ENCODE peak calls at places on chromosomes 11 and 22, in five cellular contexts. D is heart left ventricle, W is ovary, N is skeletal muscle cell, F is cardiac muscle cell. T is an unnamed sample.

GRCh38 chr22:17915676-17916075 is 108.7 kb downstream of the MICAL3 start:
- DNase-seq in W (no peak), D (no peak), F (no peak), N (no peak), T (no peak)

GRCh38 chr22:38257170-38257569 is 15.6 kb downstream of the TMEM184B start:
- DNase-seq in D (no peak), F (peak; percentile 79), W (no peak), N (no peak), T (no peak)

GRCh38 chr11:78898376-78898775 is 323.7 kb upstream of the NARS2 start:
- DNase-seq in W (no peak), F (no peak), D (no peak), N (no peak), T (no peak)

GRCh38 chr22:21972293-21972779 is 10.3 kb downstream of the TOP3B start:
- DNase-seq in F (peak; percentile 49), W (no peak), N (no peak), D (no peak), T (no peak)

GRCh38 chr11:65736810-65737209 is 16.2 kb upstream of the RNASEH2C start:
- DNase-seq in N (no peak), D (no peak), F (no peak), W (no peak), T (no peak)

GRCh38 chr11:126284829-126285228 is 1.9 kb downstream of the TIRAP start:
- DNase-seq in F (peak; percentile 94), W (peak; percentile 71), D (peak; percentile 71), N (peak; percentile 79), T (peak; percentile 82)

GRCh38 chr11:32052218-32052617 is 38.7 kb upstream of the RCN1 start:
- DNase-seq in W (peak; percentile 44), D (peak; percentile 39), N (no peak), F (peak; percentile 76), T (no peak)

GRCh38 chr11:114914231-114915005 is 236.1 kb downstream of the NXPE2 start:
- DNase-seq in N (no peak), F (no peak), W (no peak), D (no peak), T (no peak)

GRCh38 chr11:75389925-75390324 is 9.4 kb upstream of the RPS3 start:
- DNase-seq in N (no peak), W (no peak), D (no peak), F (no peak), T (no peak)

GRCh38 chr11:117862019-117862725 is 14.3 kb downstream of the FXYD6 start:
- DNase-seq in N (no peak), D (peak; percentile 34), W (peak; percentile 31), F (no peak), T (no peak)
- H3K4me3 ChIP-seq in N (no peak overlapping the region), D (no peak overlapping the region), W (no peak overlapping the region), F (no peak overlapping the region), T (no peak overlapping the region)

GRCh38 chr11:63492441-63492840 is 1.5 kb upstream of the PLAAT5 start:
- DNase-seq in W (no peak), F (no peak), D (no peak), N (no peak), T (no peak)

GRCh38 chr11:63493127-63493526 is 2.2 kb upstream of the PLAAT5 start:
- DNase-seq in W (no peak), N (no peak), D (no peak), F (no peak), T (no peak)

GRCh38 chr11:63490551-63491239 is at the start of gene PLAAT5:
- DNase-seq in F (peak; percentile 81), D (no peak), W (peak; percentile 81), N (no peak), T (no peak)

GRCh38 chr11:63491240-63491587 is 247 bp upstream of the PLAAT5 start:
- DNase-seq in F (no peak), D (no peak), W (no peak), N (no peak), T (no peak)

DNA sequence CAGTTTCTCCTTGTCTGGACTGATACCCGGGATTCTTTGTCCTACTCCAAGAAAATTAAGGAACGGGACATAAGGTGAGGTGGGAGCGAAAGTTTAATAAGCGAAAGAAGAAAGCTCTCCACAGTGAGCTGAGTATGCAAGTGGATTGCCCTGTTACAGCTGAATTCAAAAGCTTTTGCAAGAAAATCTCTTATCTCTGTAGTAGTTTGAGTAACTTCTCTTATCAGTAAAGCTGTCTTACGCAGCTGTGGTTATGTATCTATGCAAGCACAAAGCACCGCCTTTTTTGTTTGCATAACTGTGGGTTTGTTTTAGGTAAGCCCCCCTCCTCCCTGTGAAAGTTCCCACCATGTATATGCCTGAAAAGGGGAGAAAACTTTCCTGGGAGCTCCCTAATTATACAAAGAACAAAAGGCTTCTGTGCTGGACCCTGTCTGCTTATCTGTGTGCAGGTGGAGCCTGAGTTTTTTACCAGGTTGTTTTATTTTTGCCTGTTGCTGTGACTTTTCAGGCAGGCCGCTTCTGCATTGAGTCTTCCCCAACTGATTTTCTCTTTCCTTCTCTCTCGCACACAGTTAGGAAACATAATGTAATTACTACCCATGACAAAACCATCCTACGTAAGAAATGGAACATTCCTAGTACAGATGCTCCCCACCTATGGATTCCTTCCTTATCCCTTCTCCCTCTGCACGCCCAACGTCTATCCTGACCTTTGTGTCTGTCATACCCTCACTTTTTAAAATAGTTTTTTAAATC is 826 bp upstream of the PLAAT5 start:
- DNase-seq in D (no peak), F (peak; percentile 96), N (no peak), W (no peak), T (no peak)
- H3K4me3 ChIP-seq in D (peak overlapping the region; percentile 42), F (peak overlapping the region; percentile 28), N (no peak overlapping the region), W (peak overlapping the region; percentile 42), T (no peak overlapping the region)

DNA sequence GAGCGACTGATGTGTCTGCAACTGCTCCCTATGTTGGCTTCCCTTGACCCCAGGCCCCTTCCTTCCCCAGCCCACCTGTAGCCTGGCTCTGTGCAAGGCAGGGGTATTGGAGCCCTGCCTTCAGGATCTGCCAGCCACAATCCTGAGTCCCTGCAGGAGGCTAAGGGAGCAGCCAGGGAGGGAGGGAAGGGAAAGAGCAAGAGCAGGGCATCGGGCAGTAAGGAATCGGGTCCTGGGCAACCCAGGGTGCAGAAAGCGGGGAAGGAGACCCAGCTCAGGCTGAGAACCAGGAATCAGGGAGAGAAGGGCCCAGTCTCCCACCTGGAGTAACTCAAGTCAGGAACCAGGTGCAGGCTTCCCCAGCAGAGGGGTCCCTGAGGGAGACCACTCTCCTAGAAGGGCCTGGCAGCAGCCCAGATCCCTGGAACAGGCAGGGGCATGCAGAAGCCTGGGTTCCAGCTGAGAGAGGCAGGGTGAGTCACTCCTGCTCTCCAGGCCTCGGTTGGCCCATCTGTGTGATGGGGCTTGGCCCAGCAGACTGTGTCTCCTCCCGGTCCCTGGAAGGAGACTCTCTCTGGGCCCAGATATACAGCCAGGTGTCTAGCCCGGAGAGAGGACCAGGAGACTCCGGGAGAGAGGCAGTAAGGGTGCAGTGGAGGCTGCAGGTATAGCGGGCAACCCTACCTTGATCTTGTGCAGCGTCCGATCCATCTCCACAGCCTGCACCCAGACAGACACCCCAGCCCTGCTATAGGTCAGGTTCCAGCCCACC is 13.4 kb downstream of the STARD10 start:
- DNase-seq in W (no peak), N (no peak), D (no peak), F (no peak), T (no peak)
- H3K4me3 ChIP-seq in W (peak overlapping the region; percentile 94), N (peak overlapping the region; percentile 50), D (peak overlapping the region; percentile 49), F (peak overlapping the region; percentile 75), T (no peak overlapping the region)

GRCh38 chr11:69704508-69705245 is 855 bp upstream of the FGF19 start:
- DNase-seq in N (no peak), D (no peak), W (no peak), F (peak; percentile 28), T (no peak)
- H3K4me3 ChIP-seq in N (no peak overlapping the region), D (peak overlapping the region; percentile 6), W (no peak overlapping the region), F (peak overlapping the region; percentile 15), T (no peak overlapping the region)

GRCh38 chr22:41913842-41914534 is 886 bp downstream of the SHISA8 start:
- DNase-seq in W (no peak), N (no peak), F (no peak), D (no peak), T (no peak)

GRCh38 chr22:41915783-41916493 is 1.1 kb upstream of the SHISA8 start:
- DNase-seq in D (no peak), N (no peak), W (no peak), F (no peak), T (no peak)

GRCh38 chr22:41914611-41915034 is 251 bp downstream of the SHISA8 start:
- DNase-seq in W (no peak), F (no peak), D (no peak), N (no peak), T (no peak)

GRCh38 chr22:41916745-41917358 is 2.0 kb upstream of the SHISA8 start:
- DNase-seq in D (no peak), N (no peak), F (no peak), W (no peak), T (no peak)

DNA sequence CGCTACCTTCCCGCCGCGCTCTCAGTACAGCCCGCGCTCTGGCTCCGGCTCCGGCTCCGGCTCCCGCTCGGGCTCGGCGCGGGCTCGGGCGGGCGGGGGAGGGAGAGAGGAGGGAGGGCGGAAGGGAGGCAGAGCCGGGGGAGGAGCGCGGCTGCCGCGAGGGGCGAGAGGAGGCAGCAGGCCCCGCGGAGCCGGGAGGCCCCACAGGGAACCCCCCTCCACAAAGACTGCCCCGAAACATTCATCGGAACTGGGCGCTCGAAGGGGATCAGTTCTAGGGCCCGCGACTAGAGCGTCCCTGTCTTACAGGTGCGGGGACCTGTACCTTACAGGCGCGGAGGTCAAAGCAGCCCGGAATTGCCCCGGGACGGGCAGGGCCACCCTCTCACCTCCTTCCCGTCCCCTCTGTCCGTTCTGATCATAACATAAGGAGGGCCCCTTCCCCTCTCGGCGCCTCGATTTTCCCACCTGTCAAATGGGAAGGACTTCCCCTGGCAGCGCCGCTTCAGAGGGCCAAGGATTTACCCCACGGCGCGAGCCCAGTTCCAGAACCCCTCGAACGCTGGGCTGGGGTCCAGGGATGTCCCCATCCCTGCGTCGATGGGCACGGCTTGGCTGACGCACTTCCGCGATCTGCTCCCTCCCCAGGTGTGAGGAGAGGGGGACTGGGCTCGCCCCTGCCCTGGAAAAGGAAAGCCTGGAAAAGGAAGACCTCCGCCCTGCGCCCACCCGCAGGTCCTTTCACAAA is at the start of gene SHISA8:
- DNase-seq in D (no peak), W (peak; percentile 65), F (peak; percentile 64), N (no peak), T (no peak)
- H3K4me3 ChIP-seq in D (peak within 1 kb of the TSS; percentile 20), W (no peak within 1 kb of the TSS), F (peak within 1 kb of the TSS; percentile 30), N (peak within 1 kb of the TSS; percentile 9), T (peak within 1 kb of the TSS; percentile 64)